ENCODE peak calls at places on chromosome 4, in eight cellular contexts. S, J, G, E, K, H, L and R are unnamed samples.

GRCh38 chr4:9964884-9965283 is 56.4 kb downstream of the SLC2A9 start:
- DNase-seq in S (no peak), J (no peak), G (no peak), E (no peak), K (no peak), H (no peak), L (no peak), R (no peak)

GRCh38 chr4:2832981-2833670 is 10.5 kb upstream of the ADD1 start:
- DNase-seq in S (no peak), J (no peak), G (peak; percentile 66), E (no peak), K (no peak), H (no peak), L (no peak), R (peak; percentile 6)

GRCh38 chr4:27017623-27018022 is 157.0 kb downstream of the STIM2 start:
- DNase-seq in S (no peak), J (no peak), G (no peak), E (no peak), K (no peak), H (no peak), L (no peak), R (no peak)

GRCh38 chr4:3831529-3832150 is 65.5 kb downstream of the ADRA2C start:
- DNase-seq in S (no peak), J (no peak), G (peak; percentile 69), E (no peak), K (no peak), H (no peak), L (no peak), R (no peak)

GRCh38 chr4:28811025-28811424 is 1909.1 kb upstream of the PCDH7 start:
- DNase-seq in S (no peak), J (no peak), G (no peak), E (no peak), K (no peak), H (no peak), L (no peak), R (no peak)

GRCh38 chr4:2413821-2414610 is 4.4 kb downstream of the ZFYVE28 start:
- DNase-seq in S (peak; percentile 16), J (no peak), G (no peak), E (no peak), K (no peak), H (no peak), L (no peak), R (no peak)

GRCh38 chr4:148787831-148788477 is 345.7 kb upstream of the NR3C2 start:
- DNase-seq in S (no peak), J (peak; percentile 56), G (no peak), E (no peak), K (no peak), H (no peak), L (peak; percentile 27), R (no peak)

GRCh38 chr4:81807927-81808672 is 336.4 kb upstream of the RASGEF1B start:
- DNase-seq in S (no peak), J (no peak), G (no peak), E (no peak), K (no peak), H (no peak), L (no peak), R (no peak)

GRCh38 chr4:186144596-186145569 is 40.4 kb downstream of the FAM149A start:
- DNase-seq in S (no peak), J (no peak), G (no peak), E (no peak), K (no peak), H (no peak), L (peak; percentile 20), R (peak; percentile 61)